ENCODE peak calls at places on chromosome 10, in nine cellular contexts. R is adipocyte, L is left ventricle myocardium inferior, V is PC-3, T is spleen, P is colonic mucosa, Y is breast epithelium, A is upper lobe of right lung, X is psoas muscle. E is an unnamed sample. For H3K27me3 and H3K4me1, the result is how much of the 10 kb centered on the place peaks cover.

GRCh38 chr10:130018730-130019185 is 54.7 kb upstream of the EBF3 start:
- DNase-seq in R (no peak), L (no peak), V (no peak), T (peak), P (no peak), Y (no peak), A (peak), X (no peak), E (no peak)

GRCh38 chr10:132893090-132893489 is 49.3 kb downstream of the CFAP46 start:
- DNase-seq in R (no peak), L (no peak), V (no peak), T (peak), P (no peak), Y (no peak), A (peak), X (peak), E (no peak)

GRCh38 chr10:75726522-75727493 is 295.4 kb downstream of the LRMDA start:
- DNase-seq in R (no peak), L (no peak), V (no peak), T (no peak), P (no peak), Y (no peak), A (no peak), X (no peak), E (no peak)

GRCh38 chr10:43203491-43204393 is 63.1 kb downstream of the RASGEF1A start:
- DNase-seq in R (no peak), L (no peak), V (no peak), T (peak), P (peak), Y (peak), A (peak), X (peak), E (no peak)

GRCh38 chr10:81013771-81014170 is 476.1 kb downstream of the SH2D4B start:
- DNase-seq in R (no peak), L (no peak), V (no peak), T (no peak), P (no peak), Y (no peak), A (no peak), X (no peak), E (no peak)

GRCh38 chr10:93915603-93916002 is 21.8 kb downstream of the SLC35G1 start:
- DNase-seq in R (no peak), L (no peak), V (no peak), T (no peak), P (no peak), Y (no peak), A (no peak), X (no peak), E (no peak)

GRCh38 chr10:71878327-71879034 is 27.4 kb upstream of the PSAP start:
- DNase-seq in R (no peak), L (peak), V (no peak), T (peak), P (no peak), Y (no peak), A (no peak), X (no peak), E (no peak)

GRCh38 chr10:89567566-89568245 is 32.3 kb upstream of the SLC16A12 start:
- DNase-seq in R (peak), L (no peak), V (no peak), T (no peak), P (no peak), Y (no peak), A (no peak), X (no peak), E (no peak)

GRCh38 chr10:67607472-67607871 is 88.5 kb downstream of the CTNNA3 start:
- DNase-seq in R (no peak), L (no peak), V (peak), T (no peak), P (no peak), Y (no peak), A (no peak), X (no peak), E (no peak)

GRCh38 chr10:80619036-80619435 is 81.3 kb downstream of the SH2D4B start:
- DNase-seq in R (no peak), L (no peak), V (no peak), T (no peak), P (no peak), Y (no peak), A (no peak), X (no peak), E (no peak)

GRCh38 chr10:79298403-79299244 is 48.6 kb upstream of the PPIF start:
- DNase-seq in R (peak), L (no peak), V (peak), T (no peak), P (peak), Y (no peak), A (no peak), X (peak), E (no peak)

GRCh38 chr10:480498-480927 is 209.0 kb downstream of the DIP2C start:
- DNase-seq in R (no peak), L (no peak), V (no peak), T (no peak), P (peak), Y (no peak), A (peak), X (no peak), E (no peak)

GRCh38 chr10:87636313-87636915 is 23.3 kb upstream of the PAPSS2 start:
- DNase-seq in R (no peak), L (no peak), V (no peak), T (no peak), P (no peak), Y (no peak), A (no peak), X (no peak), E (no peak)

GRCh38 chr10:128440513-128441160 is 314.4 kb upstream of the MKI67 start:
- DNase-seq in R (no peak), L (no peak), V (no peak), T (no peak), P (no peak), Y (no peak), A (no peak), X (no peak), E (no peak)

GRCh38 chr10:65325913-65326312 is 1599.9 kb upstream of the LRRTM3 start:
- DNase-seq in R (no peak), L (no peak), V (no peak), T (no peak), P (no peak), Y (no peak), A (no peak), X (no peak), E (no peak)

GRCh38 chr10:18737841-18738240 is 78.6 kb downstream of the ARL5B start:
- DNase-seq in R (no peak), L (no peak), V (peak), T (no peak), P (no peak), Y (no peak), A (no peak), X (peak), E (no peak)

GRCh38 chr10:73647211-73647874 is 6.1 kb upstream of the MYOZ1 start:
- DNase-seq in R (no peak), L (peak), V (no peak), T (peak), P (peak), Y (peak), A (peak), X (peak), E (no peak)

GRCh38 chr10:95260397-95260881 is 30.4 kb downstream of the PDLIM1 start:
- DNase-seq in R (peak), L (no peak), V (peak), T (no peak), P (peak), Y (no peak), A (no peak), X (no peak), E (no peak)

GRCh38 chr10:24449334-24449740 is 240.4 kb downstream of the KIAA1217 start:
- DNase-seq in R (peak), L (no peak), V (no peak), T (no peak), P (no peak), Y (no peak), A (no peak), X (no peak), E (no peak)

GRCh38 chr10:89926736-89927135 is 225.3 kb downstream of the KIF20B start:
- DNase-seq in R (no peak), L (no peak), V (no peak), T (no peak), P (no peak), Y (no peak), A (no peak), X (no peak), E (no peak)

GRCh38 chr10:132671171-132672154 is 114.5 kb downstream of the NKX6-2 start:
- DNase-seq in R (no peak), L (peak), V (no peak), T (peak), P (no peak), Y (no peak), A (peak), X (peak), E (no peak)

GRCh38 chr10:132164801-132165278 is 21.9 kb upstream of the DPYSL4 start:
- DNase-seq in R (no peak), L (no peak), V (no peak), T (peak), P (peak), Y (no peak), A (no peak), X (peak), E (no peak)

GRCh38 chr10:73999703-74000102 is 1.8 kb downstream of the VCL start:
- DNase-seq in R (peak), L (no peak), V (peak), T (no peak), P (no peak), Y (no peak), A (no peak), X (no peak), E (no peak)

DNA sequence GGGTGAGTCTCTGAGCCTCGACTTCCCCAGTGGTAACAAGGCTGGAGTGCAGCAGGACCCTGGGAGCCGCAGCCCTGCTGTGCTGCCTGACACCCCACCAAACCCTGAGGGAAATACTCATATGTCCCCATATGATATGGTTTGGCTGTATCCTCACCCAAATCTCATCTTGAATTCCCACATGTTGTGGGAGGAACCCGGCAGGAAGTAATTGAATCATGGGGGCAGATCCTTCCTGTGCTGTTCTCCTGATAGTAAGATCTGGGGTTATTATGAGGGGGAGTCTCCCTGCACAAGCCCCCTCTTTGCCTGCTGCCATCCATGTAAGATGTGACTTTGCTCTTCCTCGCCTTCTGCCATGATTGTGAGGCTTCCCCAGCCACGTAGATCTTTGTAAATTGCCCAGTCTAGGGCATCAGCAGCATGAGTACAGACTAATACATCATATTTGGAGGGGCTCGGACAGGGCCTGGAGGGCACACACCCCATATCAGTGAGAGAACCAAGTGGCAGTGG is 68.7 kb downstream of the RGS10 start:
- DNase-seq in R (no peak), L (no peak), V (no peak), T (no peak), P (no peak), Y (no peak), A (no peak), X (no peak), E (no peak)
- H3K27me3 ChIP-seq in R (half or more), L (half or more), V (under half), T (under half), P (under half), Y (under half), A (under half), X (under half), E (under half)

GRCh38 chr10:110416776-110417732 is 80.7 kb upstream of the DUSP5 start:
- DNase-seq in R (no peak), L (no peak), V (peak), T (no peak), P (peak), Y (no peak), A (no peak), X (no peak), E (no peak)
- H3K4me1 ChIP-seq in R (under half), L (under half), V (half or more), T (half or more), P (under half), Y (under half), A (under half), X (under half), E (under half)

DNA sequence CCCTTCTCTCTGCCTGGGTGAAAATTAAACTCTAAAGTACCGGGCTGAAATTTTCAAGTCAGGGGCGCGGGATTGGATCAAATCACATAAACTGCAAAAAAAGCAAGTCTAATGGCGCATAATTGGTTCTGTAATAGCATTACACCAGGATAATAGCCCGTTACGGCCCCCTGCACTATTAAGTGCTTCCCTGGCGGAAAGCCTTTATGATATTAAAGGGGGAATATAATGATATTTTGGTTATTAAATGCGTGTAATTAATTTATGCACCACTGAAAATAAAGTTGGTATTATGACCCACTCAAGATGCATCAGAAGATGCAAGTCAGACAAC is 744 bp upstream of the DRGX start:
- DNase-seq in R (no peak), L (no peak), V (no peak), T (no peak), P (no peak), Y (no peak), A (no peak), X (no peak), E (no peak)
- H3K27me3 ChIP-seq in R (half or more), L (half or more), V (half or more), T (half or more), P (half or more), Y (half or more), A (half or more), X (under half), E (under half)

DNA sequence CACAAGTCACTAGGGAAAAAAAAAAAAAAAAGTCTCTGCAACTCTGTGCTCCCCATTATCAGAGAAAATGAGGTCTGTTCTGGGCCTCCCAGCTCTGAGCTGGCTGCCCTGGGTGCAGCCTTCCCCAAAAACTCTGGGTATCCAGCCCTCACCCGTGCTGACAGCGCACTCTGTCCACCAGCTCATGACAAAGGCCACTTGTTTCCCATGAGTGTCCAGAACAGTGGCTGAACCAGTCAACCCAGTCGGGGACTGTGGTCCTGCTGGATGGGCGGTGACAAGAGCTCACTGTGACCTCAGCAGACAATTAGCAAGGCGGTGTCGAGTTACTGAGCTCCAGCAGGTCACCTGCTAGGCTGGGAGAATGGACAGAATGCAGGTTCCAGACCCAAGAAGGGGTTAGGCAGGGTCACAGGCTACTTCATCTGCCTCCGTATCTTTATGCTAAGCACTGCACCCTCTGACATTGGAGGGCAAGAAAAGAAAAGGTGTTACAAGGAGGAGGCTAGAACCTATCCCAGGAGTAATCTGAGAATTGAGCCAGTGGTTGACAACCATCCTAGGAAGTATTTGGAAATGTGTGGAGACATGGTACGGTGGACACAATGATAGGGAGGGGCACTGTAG is 37.2 kb downstream of the DLG5 start:
- DNase-seq in R (no peak), L (no peak), V (peak), T (no peak), P (peak), Y (peak), A (peak), X (no peak), E (no peak)
- H3K4me1 ChIP-seq in R (under half), L (under half), V (under half), T (under half), P (under half), Y (half or more), A (under half), X (half or more), E (under half)

DNA sequence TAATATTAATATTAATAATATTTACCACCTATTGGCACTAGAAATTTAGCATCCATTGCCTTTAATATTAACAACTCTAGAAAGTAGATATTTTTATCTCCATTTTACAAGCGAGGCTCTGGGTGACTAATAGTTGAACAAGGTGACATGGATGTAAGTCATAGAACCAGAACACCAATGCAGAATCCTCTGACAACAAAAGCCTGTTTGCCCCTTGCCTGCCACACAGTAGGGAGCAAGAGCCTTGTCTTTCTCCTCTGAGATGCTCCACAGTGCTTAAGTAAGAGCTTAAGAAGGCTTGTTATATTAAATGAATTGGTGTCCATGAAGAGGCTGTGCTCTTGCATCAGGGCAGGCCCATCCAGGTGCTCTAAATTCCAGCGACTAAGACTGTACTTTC is 51.2 kb upstream of the LBX1 start:
- DNase-seq in R (no peak), L (no peak), V (peak), T (no peak), P (no peak), Y (no peak), A (no peak), X (no peak), E (no peak)
- H3K27me3 ChIP-seq in R (half or more), L (half or more), V (under half), T (under half), P (under half), Y (under half), A (under half), X (under half), E (under half)

GRCh38 chr10:118541718-118542117 is 53.7 kb downstream of the PRLHR start:
- DNase-seq in R (no peak), L (no peak), V (no peak), T (no peak), P (no peak), Y (no peak), A (no peak), X (no peak), E (no peak)
- H3K4me1 ChIP-seq in R (under half), L (under half), V (under half), T (under half), P (under half), Y (under half), A (under half), X (under half), E (under half)

DNA sequence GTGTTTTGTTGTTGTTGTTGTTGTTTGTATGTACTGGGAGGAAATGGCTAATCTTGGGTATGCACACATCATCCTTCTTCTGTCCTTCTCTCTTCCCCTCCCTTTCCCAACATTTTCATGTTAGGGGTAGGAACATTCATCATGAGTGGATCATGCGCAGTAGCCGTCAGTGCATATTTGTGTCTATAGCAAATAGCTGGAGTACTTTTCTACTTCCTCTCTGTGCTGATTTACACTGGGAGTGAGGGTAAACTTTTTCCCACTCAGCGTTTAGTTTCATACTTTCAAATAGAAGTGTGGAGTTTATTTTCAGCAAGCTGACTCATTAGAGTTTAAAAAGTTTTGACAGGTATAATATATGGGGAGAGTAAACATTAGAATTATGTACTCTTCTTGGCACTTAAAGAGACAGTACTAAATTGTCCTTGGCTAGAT is 80.5 kb upstream of the PRKG1 start:
- DNase-seq in R (peak), L (peak), V (peak), T (no peak), P (peak), Y (no peak), A (no peak), X (no peak), E (no peak)
- H3K27me3 ChIP-seq in R (under half), L (under half), V (half or more), T (half or more), P (under half), Y (under half), A (under half), X (under half), E (under half)

GRCh38 chr10:96832721-96833219 is 672 bp downstream of the LCOR start:
- DNase-seq in R (peak), L (peak), V (peak), T (peak), P (peak), Y (peak), A (peak), X (peak), E (peak)
- H3K4me1 ChIP-seq in R (under half), L (half or more), V (under half), T (half or more), P (under half), Y (under half), A (under half), X (under half), E (under half)

GRCh38 chr10:70791390-70792039 is 6.3 kb upstream of the TBATA start:
- DNase-seq in R (no peak), L (no peak), V (peak), T (no peak), P (no peak), Y (no peak), A (no peak), X (no peak), E (no peak)
- H3K27me3 ChIP-seq in R (under half), L (under half), V (under half), T (under half), P (under half), Y (under half), A (under half), X (under half), E (under half)

GRCh38 chr10:35394934-35395333 is 58.6 kb downstream of the CCNY start:
- DNase-seq in R (no peak), L (no peak), V (peak), T (no peak), P (no peak), Y (no peak), A (no peak), X (no peak), E (no peak)
- H3K4me1 ChIP-seq in R (under half), L (half or more), V (under half), T (half or more), P (under half), Y (under half), A (half or more), X (half or more), E (under half)

E was measured in effector memory CD4-positive, alpha-beta T cell.